ENCODE peak calls at places on chromosomes 6 and 20, in nine cellular contexts. D is AG04450; J is heart left ventricle; A is gastrocnemius medialis; Q is keratinocyte; X is CD8-positive, alpha-beta T cell; P is cardiac fibroblast; T is heart right ventricle; C is NB4. Y is an unnamed sample.
A peak's percentile ranks its signal among the peaks of the same experiment; 100 is the strongest.

GRCh38 chr6:7910298-7910653 is 312 bp downstream of the TXNDC5 start:
- DNase-seq in J (no peak), P (no peak), A (no peak), C (no peak), Q (no peak), T (no peak), D (no peak), X (no peak), Y (no peak)

GRCh38 chr20:1415667-1416468 is 23.0 kb upstream of the FKBP1A start:
- DNase-seq in A (no peak), Q (peak; percentile 98), T (no peak), C (peak; percentile 83), J (no peak), P (peak; percentile 98), D (peak; percentile 64), X (no peak), Y (no peak)

GRCh38 chr6:2669067-2669710 is 81.5 kb downstream of the MYLK4 start:
- DNase-seq in D (no peak), X (no peak), A (no peak), Q (no peak), J (no peak), T (no peak), C (no peak), P (no peak), Y (no peak)

GRCh38 chr6:110158479-110158878 is 21.0 kb downstream of the WASF1 start:
- DNase-seq in J (no peak), C (no peak), X (no peak), D (no peak), A (no peak), P (peak; percentile 15), T (no peak), Q (no peak), Y (no peak)

GRCh38 chr6:36345681-36346417 is 9.2 kb upstream of the BNIP5 start:
- DNase-seq in C (no peak), X (no peak), T (no peak), P (no peak), D (no peak), J (no peak), A (no peak), Q (no peak), Y (no peak)

GRCh38 chr20:57768519-57768918 is 58.7 kb upstream of the PMEPA1 start:
- DNase-seq in C (no peak), T (no peak), X (no peak), D (no peak), J (no peak), A (no peak), P (no peak), Q (no peak), Y (no peak)

GRCh38 chr6:1335367-1336037 is 23.6 kb downstream of the FOXQ1 start:
- DNase-seq in T (peak; percentile 20), Q (peak; percentile 90), J (no peak), P (peak; percentile 70), C (peak; percentile 94), A (no peak), D (no peak), X (no peak), Y (peak; percentile 89)

GRCh38 chr20:41617059-41617921 is 887 bp downstream of the CHD6 start:
- DNase-seq in D (no peak), P (peak; percentile 50), C (peak; percentile 77), Q (no peak), X (peak; percentile 41), T (peak; percentile 54), A (peak; percentile 23), J (peak; percentile 57), Y (no peak)

GRCh38 chr6:31353508-31353907 is 3.5 kb downstream of the HLA-B start:
- DNase-seq in D (no peak), J (no peak), T (no peak), Q (no peak), X (no peak), P (no peak), C (no peak), A (no peak), Y (no peak)

GRCh38 chr6:35160642-35161041 is 19.5 kb upstream of the TCP11 start:
- DNase-seq in T (no peak), J (no peak), A (no peak), D (no peak), P (no peak), Q (no peak), X (no peak), C (no peak), Y (no peak)

GRCh38 chr6:74137910-74138309 is 441.9 kb downstream of the CD109 start:
- DNase-seq in D (peak; percentile 44), P (peak; percentile 67), C (no peak), A (no peak), X (no peak), Q (no peak), J (no peak), T (no peak), Y (no peak)

GRCh38 chr20:61929971-61930666 is 135.6 kb downstream of the TAF4 start:
- DNase-seq in P (no peak), Q (no peak), X (no peak), J (peak; percentile 14), T (peak; percentile 1), C (no peak), D (no peak), A (no peak), Y (no peak)

GRCh38 chr20:62668441-62669027 is 26.2 kb downstream of the SLCO4A1 start:
- DNase-seq in A (peak; percentile 69), T (peak; percentile 58), C (peak; percentile 75), X (peak; percentile 11), P (peak; percentile 80), D (peak; percentile 54), Q (no peak), J (peak; percentile 63), Y (no peak)

GRCh38 chr6:15551262-15551661 is 111.6 kb downstream of the DTNBP1 start:
- DNase-seq in Q (no peak), X (no peak), T (no peak), J (no peak), A (no peak), D (no peak), P (no peak), C (no peak), Y (no peak)

GRCh38 chr6:121351911-121352310 is 17.6 kb upstream of the TBC1D32 start:
- DNase-seq in A (no peak), T (no peak), X (no peak), Q (no peak), P (no peak), C (no peak), J (no peak), D (no peak), Y (no peak)

GRCh38 chr20:43032459-43032858 is 157.2 kb downstream of the PTPRT start:
- DNase-seq in J (no peak), D (no peak), C (no peak), X (no peak), T (no peak), A (no peak), P (no peak), Q (no peak), Y (no peak)

GRCh38 chr20:35344354-35344837 is 52.2 kb upstream of the FAM83C start:
- DNase-seq in J (peak; percentile 55), C (peak; percentile 71), A (peak; percentile 75), P (peak; percentile 93), D (peak; percentile 70), X (no peak), T (peak; percentile 56), Q (no peak), Y (no peak)

GRCh38 chr20:58150772-58151171 is 77.7 kb downstream of the ANKRD60 start:
- DNase-seq in Q (no peak), C (no peak), D (no peak), P (no peak), T (no peak), X (no peak), A (no peak), J (no peak), Y (no peak)

GRCh38 chr20:36666181-36666740 is 20.3 kb upstream of the SLA2 start:
- DNase-seq in Q (no peak), C (peak; percentile 43), J (no peak), A (no peak), X (no peak), T (no peak), P (peak; percentile 39), D (no peak), Y (no peak)
- TF ChIP-seq CTCF in Q (no peak), C (no peak), J (no peak), A (no peak), X (no peak), T (no peak), P (no peak), D (peak; percentile 31), Y (no peak)

DNA sequence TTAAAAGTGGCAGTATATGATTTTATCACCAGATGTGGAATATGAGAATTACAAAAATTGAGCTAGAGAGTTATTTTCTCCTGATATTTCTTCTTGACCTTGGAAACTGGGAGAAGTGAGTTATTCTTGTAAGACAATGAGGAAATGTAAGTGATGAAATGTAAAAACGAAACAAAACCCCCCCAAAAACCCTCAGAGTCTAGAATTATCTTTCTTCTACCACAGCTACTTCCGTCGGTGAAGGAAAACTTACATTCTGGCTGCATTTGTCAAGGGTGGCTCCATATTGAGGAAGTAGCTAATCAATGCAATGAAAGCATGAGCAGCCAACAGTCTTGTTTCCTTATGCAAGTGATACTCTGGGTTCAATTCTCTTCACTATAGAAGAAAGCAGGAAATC is 661.7 kb upstream of the CITED2 start:
- DNase-seq in T (no peak), Q (no peak), X (no peak), C (no peak), J (no peak), D (no peak), A (no peak), P (no peak), Y (no peak)
- H3K4me3 ChIP-seq in T (no peak overlapping the region), Q (no peak overlapping the region), X (no peak overlapping the region), C (no peak overlapping the region), J (no peak overlapping the region), D (no peak overlapping the region), A (no peak overlapping the region), P (no peak overlapping the region), Y (no peak overlapping the region)

GRCh38 chr6:22906091-22906549 is 336.8 kb downstream of the HDGFL1 start:
- DNase-seq in P (peak; percentile 69), J (no peak), A (no peak), T (no peak), C (no peak), Q (no peak), X (no peak), D (no peak), Y (no peak)
- TF ChIP-seq CTCF in P (peak; percentile 50), J (peak; percentile 42), A (peak; percentile 23), T (peak; percentile 24), C (no peak), Q (peak; percentile 55), X (no peak), D (peak; percentile 22), Y (no peak)

GRCh38 chr20:11452326-11452725 is 465.4 kb upstream of the BTBD3 start:
- DNase-seq in P (peak; percentile 66), X (no peak), Q (no peak), A (no peak), D (no peak), C (peak; percentile 17), T (no peak), J (no peak), Y (no peak)

GRCh38 chr20:11451793-11452291 is 465.9 kb upstream of the BTBD3 start:
- DNase-seq in A (peak; percentile 44), C (no peak), D (no peak), Q (no peak), X (no peak), P (peak; percentile 16), T (no peak), J (no peak), Y (no peak)

GRCh38 chr20:11453430-11453829 is 464.3 kb upstream of the BTBD3 start:
- DNase-seq in X (no peak), C (peak; percentile 49), Q (peak; percentile 25), J (no peak), P (peak; percentile 84), D (no peak), A (no peak), T (no peak), Y (no peak)

GRCh38 chr20:11457476-11457875 is 460.2 kb upstream of the BTBD3 start:
- DNase-seq in A (no peak), C (no peak), T (no peak), Q (no peak), P (no peak), J (no peak), X (no peak), D (no peak), Y (no peak)

GRCh38 chr20:11454966-11455799 is 462.5 kb upstream of the BTBD3 start:
- DNase-seq in C (no peak), X (no peak), P (peak; percentile 82), D (no peak), Q (peak; percentile 42), T (no peak), A (no peak), J (peak; percentile 35), Y (no peak)
- H3K4me3 ChIP-seq in C (no peak overlapping the region), X (no peak overlapping the region), P (no peak overlapping the region), D (no peak overlapping the region), Q (peak overlapping the region; percentile 55), T (no peak overlapping the region), A (no peak overlapping the region), J (no peak overlapping the region), Y (no peak overlapping the region)

Y was measured in lower leg skin.